ENCODE peak calls at places on chromosomes 5 and 9, in five cellular contexts. O is tibial nerve, B is hepatocyte, C is PC-3, K is fibroblast of lung. J is an unnamed sample. For H3K4me1, the result is how much of the 10 kb centered on the place peaks cover.

GRCh38 chr9:128689293-128689770 is 310 bp downstream of the SET start:
- DNase-seq in K (peak), C (no peak), B (no peak), O (no peak), J (no peak)

GRCh38 chr5:143025376-143025775 is 255.2 kb downstream of the ARHGAP26 start:
- DNase-seq in K (no peak), C (no peak), B (no peak), O (no peak), J (no peak)

GRCh38 chr9:27352457-27353188 is 55.7 kb upstream of the EQTN start:
- DNase-seq in B (no peak), O (no peak), C (no peak), K (no peak), J (no peak)

GRCh38 chr9:95644377-95644776 is 127.6 kb upstream of the PTCH1 start:
- DNase-seq in O (no peak), C (no peak), K (peak), B (no peak), J (no peak)

GRCh38 chr5:175748650-175749049 is 90.8 kb downstream of the HRH2 start:
- DNase-seq in K (no peak), B (no peak), C (no peak), O (no peak), J (no peak)

GRCh38 chr9:95177617-95178016 is 139.9 kb downstream of the FANCC start:
- DNase-seq in C (no peak), K (no peak), O (no peak), B (no peak), J (no peak)

GRCh38 chr5:96492654-96493053 is 59.6 kb upstream of the PCSK1 start:
- DNase-seq in B (no peak), C (peak), O (no peak), K (peak), J (no peak)

GRCh38 chr5:106321242-106321641 is 1349.5 kb downstream of the EFNA5 start:
- DNase-seq in O (no peak), B (no peak), K (no peak), C (no peak), J (no peak)

GRCh38 chr5:39211773-39212172 is 7.6 kb downstream of the FYB1 start:
- DNase-seq in K (no peak), C (no peak), B (no peak), O (no peak), J (peak)

GRCh38 chr5:51225671-51226419 is 157.4 kb upstream of the ISL1 start:
- DNase-seq in O (no peak), K (no peak), B (peak), C (no peak), J (peak)

DNA sequence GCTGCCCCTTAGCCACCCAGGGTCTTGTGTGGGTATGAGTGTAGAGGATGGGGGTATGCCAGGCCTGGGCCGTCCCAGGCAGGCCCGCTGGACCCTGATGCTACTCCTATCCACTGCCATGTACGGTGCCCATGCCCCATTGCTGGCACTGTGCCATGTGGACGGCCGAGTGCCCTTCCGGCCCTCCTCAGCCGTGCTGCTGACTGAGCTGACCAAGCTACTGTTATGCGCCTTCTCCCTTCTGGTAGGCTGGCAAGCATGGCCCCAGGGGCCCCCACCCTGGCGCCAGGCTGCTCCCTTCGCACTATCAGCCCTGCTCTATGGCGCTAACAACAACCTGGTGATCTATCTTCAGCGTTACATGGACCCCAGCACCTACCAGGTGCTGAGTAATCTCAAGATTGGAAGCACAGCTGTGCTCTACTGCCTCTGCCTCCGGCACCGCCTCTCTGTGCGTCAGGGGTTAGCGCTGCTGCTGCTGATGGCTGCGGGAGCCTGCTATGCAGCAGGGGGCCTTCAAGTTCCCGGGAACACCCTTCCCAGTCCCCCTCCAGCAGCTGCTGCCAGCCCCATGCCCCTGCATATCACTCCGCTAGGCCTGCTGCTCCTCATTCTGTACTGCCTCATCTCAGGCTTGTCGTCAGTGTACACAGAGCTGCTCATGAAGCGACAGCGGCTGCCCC is 2.6 kb downstream of the SLC35A4 start:
- DNase-seq in K (no peak), B (peak), O (no peak), C (no peak), J (no peak)
- H3K4me1 ChIP-seq in K (under half), B (under half), O (under half), C (under half), J (under half)

GRCh38 chr9:112629890-112630485 is 87.9 kb downstream of the INIP start:
- DNase-seq in K (no peak), C (no peak), O (no peak), B (no peak), J (no peak)
- H3K27ac ChIP-seq in K (no peak), C (no peak), O (no peak), B (no peak), J (no peak)

GRCh38 chr5:40991168-40991980 is 79.8 kb downstream of the MROH2B start:
- DNase-seq in K (peak), B (peak), O (peak), C (peak), J (no peak)
- H3K4me1 ChIP-seq in K (under half), B (under half), O (under half), C (half or more), J (under half)

GRCh38 chr9:87443006-87443405 is 54.7 kb upstream of the DAPK1 start:
- DNase-seq in C (no peak), B (no peak), K (no peak), O (no peak), J (no peak)
- H3K27ac ChIP-seq in C (no peak), B (no peak), K (no peak), O (no peak), J (no peak)

GRCh38 chr9:93226819-93227218 is 42.9 kb downstream of the WNK2 start:
- DNase-seq in O (no peak), K (no peak), C (no peak), B (no peak), J (no peak)

GRCh38 chr9:93229636-93230035 is 45.7 kb downstream of the WNK2 start:
- DNase-seq in B (no peak), O (no peak), K (no peak), C (no peak), J (no peak)

GRCh38 chr9:93228453-93228852 is 44.5 kb downstream of the WNK2 start:
- DNase-seq in K (no peak), B (no peak), C (no peak), O (no peak), J (no peak)

GRCh38 chr9:93225892-93226291 is 42.0 kb downstream of the WNK2 start:
- DNase-seq in K (no peak), O (no peak), B (no peak), C (no peak), J (no peak)

DNA sequence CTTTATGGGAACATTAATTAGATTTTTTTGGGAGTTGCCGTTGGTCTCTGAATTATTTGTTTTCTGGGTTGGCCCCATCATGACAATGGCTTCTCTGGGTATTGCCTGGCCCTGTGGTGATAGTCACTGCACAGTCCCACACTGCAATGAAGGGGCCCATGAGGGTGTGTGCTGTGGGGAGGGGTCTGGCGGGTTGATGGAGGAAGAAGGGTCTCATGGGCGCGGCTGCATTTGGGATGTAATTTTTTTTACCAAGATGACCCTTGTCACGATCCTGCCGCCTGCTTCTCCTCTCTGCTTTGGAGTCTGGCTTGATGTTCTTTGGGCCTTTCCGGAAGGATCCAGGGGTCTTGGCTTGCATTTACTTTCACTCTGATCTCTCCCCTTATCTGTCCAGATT is 44.1 kb downstream of the WNK2 start:
- DNase-seq in C (no peak), B (no peak), K (no peak), O (no peak), J (no peak)
- H3K4me1 ChIP-seq in C (under half), B (under half), K (under half), O (under half), J (under half)

GRCh38 chr9:114397848-114398605 is 10.2 kb upstream of the AKNA start:
- DNase-seq in B (peak), K (peak), C (peak), O (peak), J (peak)
- H3K27ac ChIP-seq in B (peak), K (peak), C (peak), O (peak), J (no peak)

GRCh38 chr9:92749934-92750315 is 14.7 kb downstream of the BICD2 start:
- DNase-seq in B (no peak), O (no peak), K (peak), C (no peak), J (no peak)
- H3K4me1 ChIP-seq in B (under half), O (under half), K (under half), C (under half), J (half or more)

GRCh38 chr9:134205636-134206316 is 41.4 kb upstream of the RNU6ATAC start:
- DNase-seq in K (no peak), C (no peak), B (no peak), O (peak), J (peak)
- H3K27ac ChIP-seq in K (peak), C (no peak), B (no peak), O (peak), J (no peak)